ENCODE peak calls at places on chromosomes 7 and 10, in four cellular contexts. P is cerebellum, L is MM.1S, Q is amygdala. T is an unnamed sample.

GRCh38 chr10:49377256-49377655 is 18.6 kb downstream of the DRGX start:
- DNase-seq in P (no peak), L (no peak), Q (no peak), T (no peak)

GRCh38 chr7:101575731-101576130 is 53.4 kb downstream of the MYL10 start:
- DNase-seq in P (no peak), L (no peak), Q (no peak), T (no peak)

GRCh38 chr10:126661841-126662520 is 8.5 kb downstream of the C10orf90 start:
- DNase-seq in P (no peak), L (no peak), Q (no peak), T (no peak)

GRCh38 chr7:70574970-70575799 is 556.8 kb upstream of the GALNT17 start:
- DNase-seq in P (peak; percentile 45), L (no peak), Q (no peak), T (no peak)

GRCh38 chr10:70474780-70475179 is 3.8 kb upstream of the PALD1 start:
- DNase-seq in P (no peak), L (no peak), Q (no peak), T (no peak)

GRCh38 chr7:110754649-110755048 is 336.3 kb upstream of the LRRN3 start:
- DNase-seq in P (no peak), L (no peak), Q (no peak), T (no peak)

GRCh38 chr7:146146866-146147265 is 30.3 kb downstream of the CNTNAP2 start:
- DNase-seq in P (no peak), L (no peak), Q (no peak), T (no peak)

GRCh38 chr7:152869041-152869676 is 109.6 kb downstream of the ACTR3B start:
- DNase-seq in P (no peak), L (no peak), Q (no peak), T (no peak)

GRCh38 chr7:157890921-157891401 is 554.2 kb downstream of the DNAJB6 start:
- DNase-seq in P (no peak), L (no peak), Q (no peak), T (no peak)

GRCh38 chr7:130154501-130155317 is 50.5 kb downstream of the TMEM209 start:
- DNase-seq in P (peak; percentile 87), L (no peak), Q (no peak), T (peak; percentile 99)

GRCh38 chr10:58919927-58920654 is 256.4 kb upstream of the PHYHIPL start:
- DNase-seq in P (no peak), L (no peak), Q (no peak), T (no peak)

GRCh38 chr7:54831046-54831643 is 72.1 kb upstream of the SEC61G start:
- DNase-seq in P (no peak), L (no peak), Q (no peak), T (no peak)

GRCh38 chr10:103659674-103660363 is 166.3 kb downstream of the NEURL1 start:
- DNase-seq in P (peak; percentile 85), L (peak; percentile 70), Q (no peak), T (peak; percentile 38)

GRCh38 chr10:71486465-71487114 is 89.9 kb downstream of the CDH23 start:
- DNase-seq in P (no peak), L (peak; percentile 32), Q (no peak), T (peak; percentile 52)

GRCh38 chr7:42984137-42984536 is 52.0 kb downstream of the MRPL32 start:
- DNase-seq in P (no peak), L (no peak), Q (no peak), T (no peak)

GRCh38 chr7:43260980-43261878 is 148.8 kb downstream of the HECW1 start:
- DNase-seq in P (peak; percentile 33), L (peak; percentile 85), Q (no peak), T (peak; percentile 80)

GRCh38 chr7:157589680-157590079 is 252.9 kb downstream of the DNAJB6 start:
- DNase-seq in P (no peak), L (no peak), Q (no peak), T (no peak)

GRCh38 chr10:66827353-66827752 is 98.5 kb upstream of the LRRTM3 start:
- DNase-seq in P (no peak), L (no peak), Q (no peak), T (no peak)

GRCh38 chr7:140674899-140675701 is 2.4 kb downstream of the ADCK2 start:
- DNase-seq in P (peak; percentile 50), L (peak; percentile 29), Q (no peak), T (peak; percentile 50)

GRCh38 chr7:46189255-46189790 is 268.3 kb upstream of the IGFBP3 start:
- DNase-seq in P (no peak), L (no peak), Q (no peak), T (no peak)

GRCh38 chr10:101055416-101055815 is 6.4 kb upstream of the KAZALD1 start:
- DNase-seq in P (no peak), L (no peak), Q (no peak), T (no peak)

GRCh38 chr10:74293686-74294365 is 142.8 kb downstream of the ADK start:
- DNase-seq in P (no peak), L (peak; percentile 47), Q (no peak), T (peak; percentile 75)

GRCh38 chr10:122498521-122498920 is 37.2 kb downstream of the HTRA1 start:
- DNase-seq in P (no peak), L (no peak), Q (no peak), T (no peak)

GRCh38 chr10:60570272-60570865 is 180.7 kb upstream of the ANK3 start:
- DNase-seq in P (no peak), L (no peak), Q (no peak), T (peak; percentile 14)

GRCh38 chr10:22344781-22345300 is 455 bp upstream of the SPAG6 start:
- DNase-seq in P (no peak), L (no peak), Q (no peak), T (no peak)

GRCh38 chr7:28409716-28410627 is 2.3 kb upstream of the CREB5 start:
- DNase-seq in P (peak; percentile 51), L (no peak), Q (no peak), T (no peak)

GRCh38 chr7:149239345-149240143 is at the start of gene ZNF212:
- DNase-seq in P (peak; percentile 95), L (peak; percentile 98), Q (peak; percentile 14), T (peak; percentile 96)

GRCh38 chr10:122310311-122311050 is 39.4 kb downstream of the BTBD16 start:
- DNase-seq in P (no peak), L (no peak), Q (no peak), T (no peak)

GRCh38 chr7:138388673-138389491 is 71.2 kb upstream of the TRIM24 start:
- DNase-seq in P (no peak), L (no peak), Q (no peak), T (no peak)

GRCh38 chr10:86786368-86786767 is 29.9 kb downstream of the BMPR1A start:
- DNase-seq in P (no peak), L (no peak), Q (no peak), T (no peak)

GRCh38 chr10:93491589-93492121 is 4.8 kb upstream of the CEP55 start:
- DNase-seq in P (no peak), L (no peak), Q (no peak), T (no peak)

GRCh38 chr10:78415111-78415510 is 381.4 kb downstream of the RPS24 start:
- DNase-seq in P (no peak), L (no peak), Q (no peak), T (no peak)